ENCODE peak calls at places on chromosome 13, in ten cellular contexts. Y is lower leg skin, Z is gastrocnemius medialis, T is spleen, K is right lobe of liver, G is heart left ventricle, X is tibial nerve, C is ovary, F is adrenal gland, N is body of pancreas. S is an unnamed sample.

GRCh38 chr13:77397636-77398035 is 70.7 kb upstream of the MYCBP2 start:
- DNase-seq in G (no peak), T (no peak), Z (no peak), Y (no peak), X (no peak), K (no peak), F (no peak), N (no peak), C (no peak), S (no peak)

GRCh38 chr13:49791214-49791752 is 1.2 kb downstream of the KPNA3 start:
- DNase-seq in K (peak), C (no peak), T (no peak), F (peak), G (no peak), N (peak), Z (no peak), X (peak), Y (no peak), S (no peak)

GRCh38 chr13:75946746-75947397 is 310.7 kb downstream of the LMO7 start:
- DNase-seq in F (no peak), C (no peak), T (no peak), K (no peak), G (no peak), X (no peak), N (no peak), Z (no peak), Y (peak), S (no peak)

GRCh38 chr13:111491659-111492058 is 171.2 kb downstream of the TEX29 start:
- DNase-seq in G (no peak), Y (no peak), K (peak), C (no peak), T (no peak), Z (no peak), X (no peak), N (no peak), F (no peak), S (no peak)

GRCh38 chr13:109576331-109576813 is 210.0 kb downstream of the IRS2 start:
- DNase-seq in G (no peak), X (no peak), C (no peak), F (no peak), Z (no peak), K (no peak), N (no peak), T (no peak), Y (no peak), S (no peak)

GRCh38 chr13:67063036-67063435 is 167.1 kb downstream of the PCDH9 start:
- DNase-seq in F (no peak), T (no peak), Z (no peak), N (no peak), C (no peak), G (no peak), K (no peak), Y (no peak), X (no peak), S (no peak)

GRCh38 chr13:35744566-35745203 is 268.2 kb upstream of the MAB21L1 start:
- DNase-seq in Y (no peak), G (no peak), F (no peak), Z (no peak), T (no peak), C (no peak), X (no peak), N (no peak), K (no peak), S (no peak)

GRCh38 chr13:107809125-107809524 is 406.2 kb downstream of the LIG4 start:
- DNase-seq in X (no peak), C (no peak), F (no peak), K (no peak), G (no peak), Z (no peak), Y (no peak), N (no peak), T (no peak), S (no peak)

GRCh38 chr13:72244788-72245187 is 377.8 kb upstream of the DACH1 start:
- DNase-seq in G (no peak), Z (no peak), N (no peak), T (no peak), F (no peak), K (no peak), Y (no peak), X (no peak), C (no peak), S (no peak)

GRCh38 chr13:66803759-66804456 is 426.2 kb downstream of the PCDH9 start:
- DNase-seq in X (no peak), F (no peak), Y (no peak), G (no peak), C (no peak), T (no peak), Z (no peak), K (no peak), N (no peak), S (no peak)

GRCh38 chr13:94886191-94886590 is 173.8 kb upstream of the SOX21 start:
- DNase-seq in N (no peak), T (no peak), G (no peak), F (no peak), X (no peak), Y (no peak), K (no peak), Z (no peak), C (no peak), S (no peak)

GRCh38 chr13:52348081-52348480 is 57.9 kb downstream of the THSD1 start:
- DNase-seq in Z (no peak), K (no peak), X (no peak), Y (no peak), G (no peak), F (no peak), C (no peak), N (no peak), T (no peak), S (no peak)

GRCh38 chr13:90281709-90282108 is 1065.8 kb upstream of the MIR17HG start:
- DNase-seq in C (no peak), T (no peak), X (no peak), F (no peak), Z (no peak), G (no peak), Y (no peak), N (no peak), K (no peak), S (no peak)

GRCh38 chr13:95787356-95788099 is 110.6 kb downstream of the DNAJC3 start:
- DNase-seq in T (no peak), X (no peak), C (no peak), K (no peak), Y (no peak), G (no peak), F (no peak), Z (no peak), N (peak), S (no peak)

GRCh38 chr13:50403311-50403710 is 388.1 kb downstream of the KCNRG start:
- DNase-seq in N (peak), T (no peak), C (no peak), F (no peak), Z (no peak), Y (no peak), X (no peak), G (no peak), K (no peak), S (no peak)

GRCh38 chr13:28574617-28575142 is 79.8 kb upstream of the FLT1 start:
- DNase-seq in T (no peak), G (no peak), X (no peak), C (no peak), F (peak), K (no peak), Z (no peak), N (no peak), Y (no peak), S (no peak)

GRCh38 chr13:94992277-94992989 is 280.1 kb upstream of the SOX21 start:
- DNase-seq in Y (no peak), N (no peak), C (no peak), X (no peak), K (no peak), F (no peak), G (no peak), Z (no peak), T (no peak), S (no peak)

GRCh38 chr13:108527849-108528248 is 101.6 kb upstream of the MYO16 start:
- DNase-seq in C (no peak), T (no peak), Y (no peak), X (no peak), F (no peak), K (no peak), G (no peak), N (no peak), Z (no peak), S (no peak)

GRCh38 chr13:19927117-19927734 is 31.3 kb upstream of the ZMYM2 start:
- DNase-seq in Z (no peak), K (no peak), X (peak), T (no peak), Y (no peak), F (no peak), N (no peak), G (no peak), C (no peak), S (no peak)

GRCh38 chr13:97191615-97192014 is 30.5 kb upstream of the MBNL2 start:
- DNase-seq in F (no peak), N (no peak), G (no peak), Y (no peak), C (no peak), T (no peak), X (no peak), Z (no peak), K (no peak), S (no peak)

GRCh38 chr13:73250061-73250460 is 191.3 kb downstream of the KLF5 start:
- DNase-seq in G (no peak), F (no peak), C (no peak), X (no peak), N (no peak), K (no peak), T (no peak), Y (no peak), Z (no peak), S (no peak)

GRCh38 chr13:99812611-99813010 is 159.0 kb downstream of the ZIC5 start:
- DNase-seq in N (peak), X (no peak), F (no peak), Z (no peak), Y (no peak), G (no peak), K (no peak), T (no peak), C (no peak), S (no peak)

GRCh38 chr13:36818483-36819063 is 449 bp upstream of the RFXAP start:
- DNase-seq in Z (no peak), K (no peak), T (no peak), G (no peak), N (no peak), Y (no peak), X (peak), F (no peak), C (no peak), S (no peak)

GRCh38 chr13:71290963-71291937 is 575.8 kb downstream of the DACH1 start:
- DNase-seq in Z (peak), T (no peak), K (peak), X (peak), F (peak), N (peak), G (no peak), C (peak), Y (peak), S (no peak)

GRCh38 chr13:44219808-44220544 is 153.6 kb upstream of the SERP2 start:
- DNase-seq in Y (no peak), G (no peak), C (no peak), N (peak), F (peak), T (no peak), K (no peak), Z (no peak), X (no peak), S (no peak)

GRCh38 chr13:79079351-79079839 is 326.7 kb downstream of the RBM26 start:
- DNase-seq in K (no peak), T (no peak), Z (no peak), G (no peak), F (no peak), N (no peak), C (no peak), Y (no peak), X (no peak), S (no peak)

GRCh38 chr13:46595918-46596315 is 42.9 kb downstream of the LRCH1 start:
- DNase-seq in C (no peak), K (no peak), F (no peak), Z (no peak), X (no peak), T (no peak), G (no peak), N (no peak), Y (no peak), S (no peak)
- H3K4me3 ChIP-seq in C (no peak), K (no peak), F (no peak), Z (no peak), X (no peak), T (no peak), G (no peak), N (no peak), Y (no peak), S (no peak)

DNA sequence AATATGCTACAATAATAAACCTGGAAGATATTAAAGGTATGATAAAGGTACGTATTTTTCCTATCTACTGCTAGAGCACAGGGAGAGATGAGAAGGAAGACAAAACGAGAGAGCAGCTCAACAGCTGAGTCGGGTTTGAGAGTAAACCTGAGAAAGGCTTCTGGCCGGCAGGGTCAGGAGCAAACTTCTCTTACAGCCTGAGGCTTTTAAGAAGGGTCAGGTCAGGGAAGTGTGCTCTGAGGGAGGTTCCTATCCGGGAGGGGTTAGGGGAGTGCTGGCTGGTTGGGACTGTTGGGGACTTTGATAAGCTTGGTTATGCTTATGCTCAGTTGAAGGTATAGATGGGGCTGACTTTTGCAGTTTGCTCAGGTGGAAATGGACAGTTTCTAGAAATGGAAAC is 77.7 kb upstream of the PRR20A start:
- DNase-seq in T (no peak), C (no peak), N (no peak), G (no peak), X (no peak), Z (no peak), Y (no peak), K (no peak), F (no peak), S (no peak)
- TF ChIP-seq POLR2A in T (no peak), C (no peak), N (no peak), G (no peak), X (no peak), Z (no peak), Y (no peak), K (no peak), F (no peak), S (no peak)

GRCh38 chr13:98509271-98510155 is 67.4 kb downstream of the STK24 start:
- DNase-seq in Y (peak), K (no peak), T (no peak), G (no peak), F (peak), C (no peak), Z (peak), N (no peak), X (peak), S (peak)

GRCh38 chr13:98513837-98514236 is 63.1 kb downstream of the STK24 start:
- DNase-seq in Z (no peak), K (no peak), F (no peak), C (no peak), Y (no peak), N (no peak), T (no peak), X (no peak), G (no peak), S (no peak)

GRCh38 chr13:98512774-98513327 is 64.1 kb downstream of the STK24 start:
- DNase-seq in Y (no peak), T (no peak), C (no peak), K (no peak), X (no peak), G (no peak), N (no peak), F (no peak), Z (no peak), S (no peak)

GRCh38 chr13:98510156-98510509 is 66.8 kb downstream of the STK24 start:
- DNase-seq in Z (no peak), G (no peak), T (no peak), K (no peak), X (no peak), C (no peak), Y (no peak), N (no peak), F (no peak), S (no peak)

GRCh38 chr13:98511435-98511834 is 65.5 kb downstream of the STK24 start:
- DNase-seq in C (no peak), X (no peak), N (no peak), T (no peak), Y (no peak), K (no peak), F (no peak), Z (no peak), G (no peak), S (no peak)
- H3K4me3 ChIP-seq in C (no peak), X (no peak), N (no peak), T (no peak), Y (no peak), K (no peak), F (no peak), Z (no peak), G (no peak), S (no peak)

DNA sequence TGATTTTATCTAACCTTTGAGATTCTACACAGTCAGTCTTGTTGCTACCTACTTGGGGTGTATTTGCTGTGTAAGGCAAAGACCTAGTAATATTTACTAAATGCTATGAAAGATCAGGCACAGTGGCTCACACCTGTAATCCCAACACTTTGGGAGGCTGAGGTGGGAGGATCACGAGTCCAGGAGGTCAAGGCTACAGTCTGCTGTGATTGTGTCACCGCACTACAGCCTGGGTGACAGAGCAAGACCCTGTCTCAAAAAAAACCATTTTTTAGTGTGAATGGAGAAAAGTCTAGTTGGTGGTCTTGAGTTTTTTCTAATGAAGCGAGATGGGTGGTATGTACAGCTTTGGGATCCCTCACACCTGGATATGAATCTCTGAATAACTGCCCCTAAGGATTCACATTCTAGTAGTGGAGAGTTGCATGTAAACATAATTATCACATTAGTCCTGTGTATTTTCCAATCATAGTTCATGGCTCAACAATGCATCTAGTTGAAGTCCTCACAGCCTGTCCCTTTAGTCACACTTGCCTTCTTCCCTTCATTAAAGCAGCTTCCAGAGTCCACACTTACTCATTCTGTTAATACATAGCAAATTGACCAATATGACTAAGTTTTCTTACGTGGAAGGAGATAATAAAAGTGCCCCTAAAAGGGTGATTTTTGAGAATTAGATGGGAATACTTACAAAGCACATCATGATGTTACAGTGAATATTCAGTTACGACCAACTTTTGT is 7.4 kb downstream of the RPL21 start:
- DNase-seq in K (no peak), Z (no peak), T (no peak), F (no peak), X (no peak), Y (no peak), C (no peak), N (no peak), G (no peak), S (no peak)
- TF ChIP-seq POLR2A in K (no peak), Z (no peak), T (no peak), F (no peak), X (no peak), Y (no peak), C (no peak), N (no peak), G (no peak), S (no peak)

GRCh38 chr13:114129649-114130062 is 2.8 kb downstream of the RASA3 start:
- DNase-seq in Y (no peak), T (peak), F (no peak), C (no peak), G (no peak), Z (no peak), X (no peak), N (no peak), K (no peak), S (no peak)

GRCh38 chr13:114126789-114127472 is 5.5 kb downstream of the RASA3 start:
- DNase-seq in F (no peak), Y (no peak), K (no peak), Z (no peak), N (no peak), G (no peak), C (no peak), T (no peak), X (no peak), S (no peak)

GRCh38 chr13:114128624-114129522 is 3.5 kb downstream of the RASA3 start:
- DNase-seq in N (peak), G (peak), Y (peak), T (peak), X (peak), F (peak), C (no peak), K (peak), Z (peak), S (peak)

GRCh38 chr13:114127473-114128347 is 4.7 kb downstream of the RASA3 start:
- DNase-seq in T (no peak), N (no peak), C (no peak), K (no peak), Z (peak), X (no peak), G (no peak), F (no peak), Y (no peak), S (no peak)

DNA sequence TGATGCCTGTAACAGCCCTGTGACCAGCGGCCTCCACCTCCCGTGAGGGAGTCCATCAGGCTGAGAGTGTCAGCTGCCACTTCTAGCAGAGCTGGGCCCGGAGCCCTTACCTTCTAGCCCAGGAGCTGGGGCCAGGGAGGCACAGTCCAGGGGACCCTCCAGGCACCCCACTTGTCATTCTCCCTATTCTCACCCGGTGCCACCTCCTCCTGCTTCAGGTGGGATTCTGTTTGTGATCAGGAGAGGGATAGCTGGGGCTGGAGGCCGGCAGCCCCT is 4.1 kb downstream of the RASA3 start:
- DNase-seq in N (no peak), C (no peak), T (no peak), Z (no peak), Y (no peak), K (no peak), F (no peak), X (no peak), G (no peak), S (no peak)
- H3K4me3 ChIP-seq in N (no peak), C (no peak), T (peak), Z (peak), Y (no peak), K (no peak), F (no peak), X (no peak), G (no peak), S (no peak)

GRCh38 chr13:24251525-24251924 is 57.9 kb upstream of the C1QTNF9 start:
- DNase-seq in K (no peak), Y (no peak), C (no peak), F (no peak), N (no peak), G (no peak), X (no peak), T (peak), Z (no peak), S (no peak)
- TF ChIP-seq POLR2A in K (no peak), Y (no peak), C (no peak), F (no peak), N (no peak), G (no peak), X (no peak), T (no peak), Z (no peak), S (no peak)

GRCh38 chr13:20953245-20953931 is 50.8 kb upstream of the XPO4 start:
- DNase-seq in F (no peak), Z (no peak), X (no peak), K (peak), N (no peak), G (no peak), C (no peak), T (no peak), Y (no peak), S (no peak)
- H3K4me3 ChIP-seq in F (no peak), Z (no peak), X (no peak), K (no peak), N (no peak), G (no peak), C (no peak), T (no peak), Y (no peak), S (no peak)

GRCh38 chr13:30464496-30465351 is 1.0 kb downstream of the HMGB1 start:
- DNase-seq in T (peak), K (peak), Z (peak), Y (peak), G (peak), X (peak), N (peak), F (peak), C (peak), S (peak)
- TF ChIP-seq POLR2A in T (peak), K (peak), Z (peak), Y (no peak), G (no peak), X (peak), N (peak), F (peak), C (peak), S (no peak)